ENCODE peak calls at places on chromosomes 7 and 10, in four cellular contexts. M, Q, U and E are unnamed samples.

GRCh38 chr10:130745251-130745650 is 566.3 kb downstream of the TCERG1L start:
- DNase-seq in M (no peak), Q (no peak), U (no peak), E (no peak)

GRCh38 chr10:74898201-74898976 is 72.0 kb downstream of the KAT6B start:
- DNase-seq in M (no peak), Q (no peak), U (no peak), E (peak)

GRCh38 chr10:117718970-117719369 is 176.4 kb downstream of the EMX2 start:
- DNase-seq in M (no peak), Q (no peak), U (no peak), E (no peak)

GRCh38 chr7:140672382-140673062 is at the start of gene ADCK2:
- DNase-seq in M (peak), Q (peak), U (peak), E (peak)

GRCh38 chr7:70669859-70670258 is 462.1 kb upstream of the GALNT17 start:
- DNase-seq in M (no peak), Q (no peak), U (no peak), E (no peak)

GRCh38 chr7:43648725-43649406 is 66.0 kb downstream of the STK17A start:
- DNase-seq in M (peak), Q (no peak), U (peak), E (peak)

GRCh38 chr7:35487402-35487801 is 207.5 kb downstream of the HERPUD2 start:
- DNase-seq in M (no peak), Q (no peak), U (no peak), E (no peak)

GRCh38 chr7:101804087-101804631 is 13.3 kb upstream of the CUX1 start:
- DNase-seq in M (no peak), Q (no peak), U (no peak), E (no peak)

GRCh38 chr7:77697535-77697831 is 1.2 kb downstream of the RSBN1L start:
- DNase-seq in M (no peak), Q (no peak), U (no peak), E (no peak)

GRCh38 chr7:112260941-112261340 is 54.4 kb downstream of the ZNF277 start:
- DNase-seq in M (no peak), Q (no peak), U (no peak), E (no peak)